ENCODE peak calls at places on chromosomes 16 and 17, in six cellular contexts. One of them, this sample, is unnamed.

GRCh38 chr17:44604149-44605115 is 47.1 kb downstream of the FZD2 start:
- DNase-seq in lung: no peak
- DNase-seq in kidney tubule cell: no peak
- DNase-seq in HFFc6: no peak
- DNase-seq in NCI-H1417: no peak
- DNase-seq in activated CD4-positive, alpha-beta T cell treated with anti-CD3 and anti-CD28 coated beads, Interleukin-2, amount 50 U/mL, for 1 hour: no peak
- DNase-seq in this sample: no peak

GRCh38 chr17:7404737-7405412 is 978 bp upstream of the TMEM256 start:
- DNase-seq in lung: peak
- DNase-seq in kidney tubule cell: no peak
- DNase-seq in HFFc6: peak
- DNase-seq in NCI-H1417: peak
- DNase-seq in activated CD4-positive, alpha-beta T cell treated with anti-CD3 and anti-CD28 coated beads, Interleukin-2, amount 50 U/mL, for 1 hour: peak
- DNase-seq in this sample: no peak

GRCh38 chr16:9670058-9670457 is 512.2 kb downstream of the GRIN2A start:
- DNase-seq in lung: no peak
- DNase-seq in kidney tubule cell: no peak
- DNase-seq in HFFc6: no peak
- DNase-seq in NCI-H1417: no peak
- DNase-seq in activated CD4-positive, alpha-beta T cell treated with anti-CD3 and anti-CD28 coated beads, Interleukin-2, amount 50 U/mL, for 1 hour: no peak
- DNase-seq in this sample: no peak

GRCh38 chr16:31531096-31531495 is 3.4 kb downstream of the AHSP start:
- DNase-seq in lung: no peak
- DNase-seq in kidney tubule cell: no peak
- DNase-seq in HFFc6: no peak
- DNase-seq in NCI-H1417: no peak
- DNase-seq in activated CD4-positive, alpha-beta T cell treated with anti-CD3 and anti-CD28 coated beads, Interleukin-2, amount 50 U/mL, for 1 hour: no peak
- DNase-seq in this sample: no peak

GRCh38 chr16:87938412-87938949 is 2.2 kb upstream of the CA5A start:
- DNase-seq in lung: no peak
- DNase-seq in kidney tubule cell: no peak
- DNase-seq in HFFc6: peak
- DNase-seq in NCI-H1417: no peak
- DNase-seq in activated CD4-positive, alpha-beta T cell treated with anti-CD3 and anti-CD28 coated beads, Interleukin-2, amount 50 U/mL, for 1 hour: no peak
- DNase-seq in this sample: no peak

GRCh38 chr16:89122322-89122831 is 28.7 kb downstream of the ACSF3 start:
- DNase-seq in lung: peak
- DNase-seq in kidney tubule cell: peak
- DNase-seq in HFFc6: no peak
- DNase-seq in NCI-H1417: peak
- DNase-seq in activated CD4-positive, alpha-beta T cell treated with anti-CD3 and anti-CD28 coated beads, Interleukin-2, amount 50 U/mL, for 1 hour: peak
- DNase-seq in this sample: no peak

GRCh38 chr16:30740364-30741251 is 7.6 kb upstream of the PHKG2 start:
- DNase-seq in lung: peak
- DNase-seq in kidney tubule cell: peak
- DNase-seq in HFFc6: peak
- DNase-seq in NCI-H1417: peak
- DNase-seq in activated CD4-positive, alpha-beta T cell treated with anti-CD3 and anti-CD28 coated beads, Interleukin-2, amount 50 U/mL, for 1 hour: no peak
- DNase-seq in this sample: no peak

GRCh38 chr16:86985656-86986030 is 331.5 kb downstream of the C16orf95 start:
- DNase-seq in lung: no peak
- DNase-seq in kidney tubule cell: no peak
- DNase-seq in HFFc6: no peak
- DNase-seq in NCI-H1417: no peak
- DNase-seq in activated CD4-positive, alpha-beta T cell treated with anti-CD3 and anti-CD28 coated beads, Interleukin-2, amount 50 U/mL, for 1 hour: no peak
- DNase-seq in this sample: no peak

GRCh38 chr17:15261063-15261817 is 3.9 kb downstream of the PMP22 start:
- DNase-seq in lung: no peak
- DNase-seq in kidney tubule cell: peak
- DNase-seq in HFFc6: peak
- DNase-seq in NCI-H1417: no peak
- DNase-seq in activated CD4-positive, alpha-beta T cell treated with anti-CD3 and anti-CD28 coated beads, Interleukin-2, amount 50 U/mL, for 1 hour: no peak
- DNase-seq in this sample: no peak

GRCh38 chr16:49491736-49492089 is 118.1 kb downstream of the C16orf78 start:
- DNase-seq in lung: no peak
- DNase-seq in kidney tubule cell: peak
- DNase-seq in HFFc6: no peak
- DNase-seq in NCI-H1417: no peak
- DNase-seq in activated CD4-positive, alpha-beta T cell treated with anti-CD3 and anti-CD28 coated beads, Interleukin-2, amount 50 U/mL, for 1 hour: no peak
- DNase-seq in this sample: no peak

GRCh38 chr17:38748329-38749221 is at the start of gene PCGF2:
- DNase-seq in lung: peak
- DNase-seq in kidney tubule cell: peak
- DNase-seq in HFFc6: peak
- DNase-seq in NCI-H1417: peak
- DNase-seq in activated CD4-positive, alpha-beta T cell treated with anti-CD3 and anti-CD28 coated beads, Interleukin-2, amount 50 U/mL, for 1 hour: no peak
- DNase-seq in this sample: no peak

GRCh38 chr16:50273888-50274770 is 7.8 kb downstream of the ADCY7 start:
- DNase-seq in lung: no peak
- DNase-seq in kidney tubule cell: no peak
- DNase-seq in HFFc6: no peak
- DNase-seq in NCI-H1417: no peak
- DNase-seq in activated CD4-positive, alpha-beta T cell treated with anti-CD3 and anti-CD28 coated beads, Interleukin-2, amount 50 U/mL, for 1 hour: peak
- DNase-seq in this sample: peak

GRCh38 chr17:70552230-70552981 is 383.1 kb downstream of the KCNJ2 start:
- DNase-seq in lung: no peak
- DNase-seq in kidney tubule cell: peak
- DNase-seq in HFFc6: peak
- DNase-seq in NCI-H1417: peak
- DNase-seq in activated CD4-positive, alpha-beta T cell treated with anti-CD3 and anti-CD28 coated beads, Interleukin-2, amount 50 U/mL, for 1 hour: no peak
- DNase-seq in this sample: no peak

This sample was measured in GF-D8.